ENCODE peak calls at places on chromosomes 2 and 18, in five cellular contexts. X is activated CD8-positive, alpha-beta memory T cell treated with anti-CD3 and anti-CD28 coated beads for 48 hours; O is ACHN; A is activated CD4-positive, alpha-beta T cell treated with anti-CD3 and anti-CD28 coated beads, Interleukin-2, amount 10 ng/mL, durations not matched to agents 24 days and 14 days; D is T-cell. L is an unnamed sample.

GRCh38 chr2:177673602-177674595 is 281.3 kb downstream of the AGPS start:
- DNase-seq in X (no peak), O (no peak), A (no peak), D (no peak), L (peak; percentile 10)

GRCh38 chr18:12038661-12039417 is 54.8 kb upstream of the ANKRD62 start:
- DNase-seq in X (peak; percentile 50), O (peak; percentile 70), A (peak; percentile 94), D (peak; percentile 52), L (peak; percentile 81)

GRCh38 chr2:172556284-172557033 is 569 bp downstream of the PDK1 start:
- DNase-seq in X (peak; percentile 42), O (peak; percentile 70), A (peak; percentile 92), D (peak; percentile 46), L (peak; percentile 37)

GRCh38 chr2:70901235-70902066 is 34.2 kb upstream of the ATP6V1B1 start:
- DNase-seq in X (no peak), O (no peak), A (peak; percentile 70), D (no peak), L (no peak)

GRCh38 chr2:236856856-236857616 is 228.7 kb upstream of the COPS8 start:
- DNase-seq in X (no peak), O (no peak), A (no peak), D (no peak), L (no peak)

GRCh38 chr2:152047826-152048476 is 50.9 kb downstream of the CACNB4 start:
- DNase-seq in X (no peak), O (peak; percentile 40), A (no peak), D (no peak), L (no peak)

GRCh38 chr2:150080115-150080514 is 407.4 kb downstream of the RND3 start:
- DNase-seq in X (no peak), O (no peak), A (no peak), D (no peak), L (no peak)

GRCh38 chr2:225037374-225038075 is 4.7 kb downstream of the DOCK10 start:
- DNase-seq in X (no peak), O (no peak), A (peak; percentile 60), D (no peak), L (no peak)

GRCh38 chr2:146370821-146371220 is 1474.0 kb upstream of the ACVR2A start:
- DNase-seq in X (no peak), O (peak; percentile 12), A (no peak), D (no peak), L (no peak)

GRCh38 chr18:13500227-13500865 is 226.0 kb downstream of the FAM210A start:
- DNase-seq in X (no peak), O (peak; percentile 39), A (peak; percentile 66), D (no peak), L (no peak)

GRCh38 chr18:31058897-31059296 is 16.4 kb upstream of the DSC3 start:
- DNase-seq in X (no peak), O (no peak), A (no peak), D (no peak), L (no peak)

GRCh38 chr2:205017912-205018311 is 472.6 kb downstream of the PARD3B start:
- DNase-seq in X (no peak), O (no peak), A (no peak), D (no peak), L (no peak)

GRCh38 chr2:127041259-127041970 is 65.5 kb downstream of the BIN1 start:
- DNase-seq in X (no peak), O (no peak), A (no peak), D (no peak), L (no peak)

GRCh38 chr2:232502901-232503791 is 15.5 kb upstream of the ECEL1 start:
- DNase-seq in X (no peak), O (no peak), A (peak; percentile 77), D (peak; percentile 64), L (no peak)

GRCh38 chr2:100281521-100282438 is 40.5 kb downstream of the LONRF2 start:
- DNase-seq in X (no peak), O (no peak), A (no peak), D (no peak), L (no peak)

GRCh38 chr18:23263551-23264235 is 128.4 kb downstream of the CABLES1 start:
- DNase-seq in X (no peak), O (no peak), A (no peak), D (no peak), L (no peak)

GRCh38 chr18:57956495-57956894 is 87.5 kb upstream of the NEDD4L start:
- DNase-seq in X (no peak), O (no peak), A (no peak), D (no peak), L (peak; percentile 27)

GRCh38 chr2:8116661-8117060 is 565.2 kb upstream of the ID2 start:
- DNase-seq in X (no peak), O (no peak), A (no peak), D (no peak), L (no peak)

GRCh38 chr2:3291113-3291512 is 86.5 kb downstream of the EIPR1 start:
- DNase-seq in X (no peak), O (no peak), A (no peak), D (no peak), L (no peak)

GRCh38 chr2:200345917-200346316 is 39.4 kb downstream of the SPATS2L start:
- DNase-seq in X (no peak), O (no peak), A (no peak), D (no peak), L (no peak)

GRCh38 chr2:53087282-53087882 is 680.2 kb upstream of the CHAC2 start:
- DNase-seq in X (no peak), O (peak; percentile 53), A (no peak), D (no peak), L (no peak)

GRCh38 chr2:45009303-45009927 is at the start of gene SIX2:
- DNase-seq in X (no peak), O (peak; percentile 97), A (peak; percentile 64), D (no peak), L (peak; percentile 21)

GRCh38 chr2:10257500-10258147 is 45.1 kb upstream of the HPCAL1 start:
- DNase-seq in X (no peak), O (no peak), A (no peak), D (no peak), L (no peak)

GRCh38 chr2:177543007-177543760 is 150.6 kb downstream of the AGPS start:
- DNase-seq in X (no peak), O (peak; percentile 82), A (no peak), D (no peak), L (no peak)

GRCh38 chr18:62754026-62754425 is 38.7 kb downstream of the PHLPP1 start:
- DNase-seq in X (no peak), O (no peak), A (no peak), D (no peak), L (no peak)

GRCh38 chr2:197926673-197927072 is 122.3 kb downstream of the PLCL1 start:
- DNase-seq in X (no peak), O (no peak), A (no peak), D (no peak), L (no peak)

GRCh38 chr2:99317156-99317872 is 16.3 kb upstream of the LYG1 start:
- DNase-seq in X (no peak), O (no peak), A (no peak), D (no peak), L (no peak)

GRCh38 chr2:104919127-104919526 is 65.2 kb downstream of the POU3F3 start:
- DNase-seq in X (no peak), O (no peak), A (no peak), D (no peak), L (peak; percentile 89)

GRCh38 chr2:101829429-101829828 is 131.9 kb downstream of the MAP4K4 start:
- DNase-seq in X (no peak), O (no peak), A (no peak), D (no peak), L (no peak)